ENCODE peak calls at places on chromosomes 13 and 19, in eight cellular contexts. E is upper lobe of left lung, Y is GM23338, L is HCT116, K is Panc1, P is K562, C is HepG2, I is GM12878. B is an unnamed sample.

GRCh38 chr19:2714531-2715269 is 6.5 kb downstream of the DIRAS1 start:
- ATAC-seq in L (no peak), K (no peak), C (no peak), I (no peak), Y (no peak), P (no peak), E (no peak), B (no peak)

GRCh38 chr13:97141564-97142005 is 80.5 kb upstream of the MBNL2 start:
- ATAC-seq in P (peak; percentile 96), I (peak; percentile 91), L (peak; percentile 88), E (peak; percentile 94), C (peak; percentile 100), Y (peak; percentile 90), K (peak; percentile 98), B (peak; percentile 89)

GRCh38 chr19:58466089-58466759 is 656 bp upstream of the ZNF324 start:
- ATAC-seq in I (peak; percentile 13), P (peak; percentile 46), K (peak; percentile 64), E (peak; percentile 14), Y (no peak), C (peak; percentile 36), L (peak; percentile 58), B (peak; percentile 35)

GRCh38 chr13:69809152-69809551 is 298.5 kb upstream of the ATXN8OS start:
- ATAC-seq in Y (no peak), K (no peak), E (no peak), I (no peak), L (no peak), C (no peak), P (no peak), B (no peak)

GRCh38 chr13:97332725-97333124 is 101.2 kb upstream of the RAP2A start:
- ATAC-seq in L (no peak), C (no peak), Y (no peak), I (no peak), P (no peak), E (no peak), K (no peak), B (no peak)

GRCh38 chr19:40232479-40232878 is 6.0 kb upstream of the CCNP start:
- ATAC-seq in L (peak; percentile 34), I (no peak), Y (peak; percentile 19), C (peak; percentile 58), K (peak; percentile 28), E (no peak), P (peak; percentile 88), B (no peak)

GRCh38 chr13:30169442-30169841 is 137.9 kb downstream of the KATNAL1 start:
- ATAC-seq in Y (no peak), C (no peak), L (no peak), I (peak; percentile 76), K (no peak), P (no peak), E (no peak), B (no peak)

GRCh38 chr13:75442736-75443234 is 39.2 kb downstream of the TBC1D4 start:
- ATAC-seq in I (peak; percentile 17), L (no peak), C (peak; percentile 53), P (peak; percentile 32), K (no peak), E (no peak), Y (no peak), B (no peak)

GRCh38 chr13:114225610-114226009 is 9.1 kb upstream of the CDC16 start:
- ATAC-seq in C (no peak), E (no peak), K (peak; percentile 62), Y (no peak), I (no peak), L (peak; percentile 7), P (no peak), B (no peak)

GRCh38 chr13:113654175-113654560 is 3.8 kb downstream of the ATP4B start:
- ATAC-seq in E (no peak), P (no peak), K (no peak), C (no peak), L (no peak), I (no peak), Y (no peak), B (no peak)

GRCh38 chr13:40776681-40777165 is 5.7 kb upstream of the MRPS31 start:
- ATAC-seq in L (peak; percentile 4), P (peak; percentile 39), Y (no peak), K (no peak), C (peak; percentile 18), E (peak; percentile 67), I (peak; percentile 74), B (peak; percentile 7)

GRCh38 chr13:51519839-51520238 is 64.4 kb upstream of the WDFY2 start:
- ATAC-seq in C (peak; percentile 39), P (no peak), Y (no peak), I (no peak), E (no peak), L (no peak), K (no peak), B (no peak)

GRCh38 chr19:14023404-14024235 is 4.3 kb upstream of the RLN3 start:
- ATAC-seq in I (peak; percentile 80), L (peak; percentile 92), C (peak; percentile 96), P (peak; percentile 90), K (peak; percentile 86), Y (peak; percentile 98), E (peak; percentile 82), B (peak; percentile 72)
- TF ChIP-seq CTCF in I (peak; percentile 51), L (peak; percentile 24), C (peak; percentile 83), P (peak; percentile 81), K (peak; percentile 74), Y (peak; percentile 73), E (peak; percentile 45), B (no peak)

GRCh38 chr13:110524484-110525254 is 36.9 kb downstream of the RAB20 start:
- ATAC-seq in E (no peak), K (peak; percentile 50), L (peak; percentile 79), I (no peak), C (no peak), Y (no peak), P (no peak), B (no peak)
- TF ChIP-seq POLR2AphosphoS5 in E (no peak), K (no peak), L (peak; percentile 22), I (no peak), C (no peak), Y (no peak), P (no peak), B (no peak)

GRCh38 chr19:44697670-44698034 is 1.3 kb upstream of the CEACAM16 start:
- ATAC-seq in L (no peak), C (no peak), K (no peak), P (no peak), Y (peak; percentile 12), E (no peak), I (no peak), B (no peak)

GRCh38 chr19:44692379-44692721 is 6.6 kb upstream of the CEACAM16 start:
- ATAC-seq in K (peak; percentile 6), P (no peak), I (no peak), C (no peak), E (no peak), L (peak; percentile 19), Y (no peak), B (no peak)

GRCh38 chr19:44696939-44697669 is 1.8 kb upstream of the CEACAM16 start:
- ATAC-seq in C (no peak), Y (peak; percentile 81), I (no peak), L (no peak), P (no peak), K (peak; percentile 22), E (no peak), B (no peak)

GRCh38 chr19:44690131-44690440 is 8.9 kb upstream of the CEACAM16 start:
- ATAC-seq in Y (no peak), L (no peak), C (peak; percentile 28), P (no peak), E (no peak), I (no peak), K (no peak), B (no peak)

DNA sequence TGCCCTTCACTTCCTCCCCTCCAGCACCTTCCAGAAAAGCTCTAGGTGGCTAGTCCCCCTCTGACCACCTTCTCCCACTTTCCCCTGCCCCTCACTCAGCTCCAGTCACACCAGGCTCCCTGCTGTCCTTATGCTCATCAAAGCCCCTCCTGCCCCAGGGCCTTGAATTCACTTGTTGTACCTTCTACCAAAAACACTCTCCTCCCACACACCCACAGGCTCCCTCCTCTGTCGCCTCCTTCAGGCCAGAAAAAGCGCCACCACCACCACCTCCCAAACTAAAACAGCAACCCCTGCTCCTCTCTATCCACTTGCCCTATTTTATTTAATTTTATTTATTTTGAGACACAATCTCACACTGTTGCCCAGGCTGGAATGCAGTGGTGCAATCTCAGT is 4.8 kb upstream of the CEACAM16 start:
- ATAC-seq in L (peak; percentile 43), C (no peak), E (no peak), P (peak; percentile 67), Y (peak; percentile 11), K (no peak), I (no peak), B (no peak)
- TF ChIP-seq CTCF in L (peak; percentile 16), C (peak; percentile 33), E (peak; percentile 12), P (peak; percentile 75), Y (peak; percentile 63), K (no peak), I (peak; percentile 48), B (no peak)

GRCh38 chr19:42528354-42529247 is at the start of gene CEACAM1:
- ATAC-seq in K (peak; percentile 41), P (peak; percentile 25), C (peak; percentile 92), Y (peak; percentile 22), I (peak; percentile 86), E (peak; percentile 51), L (peak; percentile 28), B (no peak)

GRCh38 chr19:42532881-42533280 is 4.6 kb upstream of the CEACAM1 start:
- ATAC-seq in I (no peak), P (no peak), L (no peak), E (no peak), C (no peak), K (no peak), Y (no peak), B (no peak)

GRCh38 chr19:42524943-42525342 is 3.3 kb downstream of the CEACAM1 start:
- ATAC-seq in P (no peak), Y (no peak), L (no peak), E (no peak), I (no peak), K (no peak), C (no peak), B (no peak)

GRCh38 chr19:42531313-42531712 is 3.0 kb upstream of the CEACAM1 start:
- ATAC-seq in K (no peak), L (no peak), P (no peak), C (no peak), I (no peak), E (no peak), Y (no peak), B (no peak)

DNA sequence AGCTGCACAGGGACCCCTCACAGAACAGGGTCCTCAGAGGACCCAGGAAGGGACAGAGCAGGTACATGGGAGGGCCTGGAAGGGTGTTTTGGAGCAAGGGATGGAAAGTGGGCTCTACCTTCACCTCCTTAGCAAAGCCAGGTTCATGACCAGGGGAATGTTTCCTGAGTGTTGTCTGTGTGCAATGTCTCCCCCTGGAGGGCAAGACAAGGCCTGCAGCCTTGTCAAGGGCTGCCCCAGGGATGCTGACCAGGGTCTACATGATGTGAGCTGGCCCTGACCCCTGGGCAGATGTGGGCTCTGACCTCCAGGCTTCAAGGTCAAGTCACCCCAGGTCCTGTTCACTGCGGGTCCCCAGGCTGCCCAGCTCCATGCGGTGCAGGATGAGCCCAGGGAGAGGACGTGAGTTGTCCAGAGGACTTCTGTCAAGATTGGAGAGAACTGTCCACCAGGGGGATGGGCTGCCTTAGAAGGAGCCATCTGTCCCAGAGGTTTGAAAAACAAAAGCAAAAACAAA is 1.0 kb upstream of the CEACAM1 start:
- ATAC-seq in Y (peak; percentile 94), I (peak; percentile 94), P (peak; percentile 97), E (peak; percentile 86), K (peak; percentile 89), L (peak; percentile 93), C (peak; percentile 84), B (peak; percentile 39)
- TF ChIP-seq POLR2AphosphoS5 in Y (no peak), I (no peak), P (no peak), E (no peak), K (no peak), L (no peak), C (no peak), B (no peak)

GRCh38 chr19:13195678-13196077 is 45.5 kb downstream of the IER2 start:
- ATAC-seq in I (peak; percentile 88), K (no peak), E (peak; percentile 36), P (peak; percentile 77), L (peak; percentile 70), Y (peak; percentile 97), C (peak; percentile 78), B (no peak)
- TF ChIP-seq CTCF in I (peak; percentile 62), K (no peak), E (no peak), P (peak; percentile 72), L (peak; percentile 64), Y (peak; percentile 96), C (peak; percentile 88), B (no peak)

B was measured in gastroesophageal sphincter.